ENCODE peak calls at places on chromosomes 4 and X, in nine cellular contexts. T is M059J; X is WTC11; F is activated CD4-positive, CD25-positive, alpha-beta regulatory T cell; U is left kidney; C is activated CD4-positive, alpha-beta T cell treated with anti-CD3 and anti-CD28 coated beads for 36 hours; P is activated B cell treated with CpG ODN at 0.5 μM for 24 hours; K is right cardiac atrium; S is sciatic nerve. Y is an unnamed sample.
A peak's percentile ranks its signal among the peaks of the same experiment; 100 is the strongest.

GRCh38 chrX:77937291-77937690 is 26.8 kb downstream of the ATP7A start:
- DNase-seq in U (no peak), C (no peak), S (no peak), F (no peak), P (no peak), K (no peak), T (peak; percentile 80), X (no peak), Y (no peak)

GRCh38 chr4:161320377-161320776 is 843.4 kb downstream of the FSTL5 start:
- DNase-seq in P (no peak), X (peak; percentile 24), K (no peak), C (no peak), T (peak; percentile 16), U (peak; percentile 49), S (no peak), F (no peak), Y (peak; percentile 62)

GRCh38 chr4:2587215-2587823 is 50.9 kb downstream of the FAM193A start:
- DNase-seq in C (no peak), T (no peak), P (no peak), S (no peak), X (no peak), U (no peak), F (no peak), K (no peak), Y (no peak)

GRCh38 chrX:40170830-40171512 is 73.2 kb upstream of the BCOR start:
- DNase-seq in F (no peak), T (no peak), S (no peak), X (peak; percentile 23), U (peak; percentile 71), P (no peak), K (no peak), C (peak; percentile 52), Y (peak; percentile 86)

GRCh38 chr4:15349965-15350364 is 77.9 kb upstream of the C1QTNF7 start:
- DNase-seq in T (no peak), U (no peak), F (no peak), P (no peak), S (no peak), X (no peak), K (no peak), C (no peak), Y (no peak)

GRCh38 chr4:125434136-125434535 is 119.4 kb downstream of the FAT4 start:
- DNase-seq in X (no peak), P (no peak), F (no peak), C (no peak), K (no peak), S (no peak), T (no peak), U (no peak), Y (no peak)

GRCh38 chr4:71184195-71184781 is 154.5 kb upstream of the SLC4A4 start:
- DNase-seq in C (peak; percentile 56), S (peak; percentile 68), U (peak; percentile 81), X (peak; percentile 29), K (peak; percentile 30), P (no peak), F (no peak), T (peak; percentile 64), Y (peak; percentile 38)

GRCh38 chr4:2059034-2059725 is at the start of gene NAT8L:
- DNase-seq in P (no peak), K (no peak), X (peak; percentile 62), F (no peak), U (peak; percentile 84), S (no peak), T (no peak), C (peak; percentile 51), Y (peak; percentile 82)

GRCh38 chr4:148740701-148741100 is 298.5 kb upstream of the NR3C2 start:
- DNase-seq in P (no peak), X (no peak), U (no peak), K (no peak), T (no peak), F (no peak), S (no peak), C (no peak), Y (no peak)

GRCh38 chrX:100376581-100376980 is 33.5 kb downstream of the PCDH19 start:
- DNase-seq in X (no peak), T (no peak), S (no peak), F (no peak), C (no peak), U (no peak), P (no peak), K (no peak), Y (no peak)

GRCh38 chr4:78776031-78776728 is at the start of gene BMP2K:
- DNase-seq in P (peak; percentile 92), K (peak; percentile 83), X (peak; percentile 82), T (peak; percentile 60), U (peak; percentile 93), C (peak; percentile 88), F (peak; percentile 75), S (peak; percentile 88), Y (peak; percentile 80)

Y was measured in WERI-Rb-1.